ENCODE peak calls at places on chromosome 15, in four cellular contexts. One of them, this sample, is unnamed.
A peak's percentile ranks its signal among the peaks of the same experiment; 100 is the strongest.

GRCh38 chr15:25134546-25134945 is 179.8 kb downstream of the SNRPN start:
- DNase-seq in stimulated activated CD4-positive, alpha-beta T cell treated with anti-CD3 and anti-CD28 coated beads, Interleukin-1b, Interleukin-23, amount 100 ng/mL, for 24 hours: no peak
- DNase-seq in Right ventricle myocardium superior: no peak
- DNase-seq in astrocyte of the hippocampus: peak; percentile 7
- DNase-seq in this sample: peak; percentile 4

GRCh38 chr15:52066842-52067544 is 45.6 kb downstream of the BCL2L10 start:
- DNase-seq in astrocyte of the hippocampus: no peak
- DNase-seq in Right ventricle myocardium superior: no peak
- DNase-seq in stimulated activated CD4-positive, alpha-beta T cell treated with anti-CD3 and anti-CD28 coated beads, Interleukin-1b, Interleukin-23, amount 100 ng/mL, for 24 hours: no peak
- DNase-seq in this sample: no peak

GRCh38 chr15:37586976-37587375 is 347.5 kb upstream of the TMCO5A start:
- DNase-seq in Right ventricle myocardium superior: no peak
- DNase-seq in stimulated activated CD4-positive, alpha-beta T cell treated with anti-CD3 and anti-CD28 coated beads, Interleukin-1b, Interleukin-23, amount 100 ng/mL, for 24 hours: no peak
- DNase-seq in astrocyte of the hippocampus: no peak
- DNase-seq in this sample: peak; percentile 47

GRCh38 chr15:69862540-69862939 is 235.2 kb downstream of the TLE3 start:
- DNase-seq in astrocyte of the hippocampus: no peak
- DNase-seq in Right ventricle myocardium superior: no peak
- DNase-seq in stimulated activated CD4-positive, alpha-beta T cell treated with anti-CD3 and anti-CD28 coated beads, Interleukin-1b, Interleukin-23, amount 100 ng/mL, for 24 hours: no peak
- DNase-seq in this sample: no peak

GRCh38 chr15:65952425-65953053 is 83.2 kb downstream of the RAB11A start:
- DNase-seq in Right ventricle myocardium superior: peak; percentile 43
- DNase-seq in astrocyte of the hippocampus: peak; percentile 87
- DNase-seq in stimulated activated CD4-positive, alpha-beta T cell treated with anti-CD3 and anti-CD28 coated beads, Interleukin-1b, Interleukin-23, amount 100 ng/mL, for 24 hours: no peak
- DNase-seq in this sample: peak; percentile 69

GRCh38 chr15:42911058-42911592 is 9.5 kb downstream of the TTBK2 start:
- DNase-seq in stimulated activated CD4-positive, alpha-beta T cell treated with anti-CD3 and anti-CD28 coated beads, Interleukin-1b, Interleukin-23, amount 100 ng/mL, for 24 hours: no peak
- DNase-seq in astrocyte of the hippocampus: no peak
- DNase-seq in Right ventricle myocardium superior: no peak
- DNase-seq in this sample: peak; percentile 57

GRCh38 chr15:74631408-74631807 is 15.8 kb downstream of the CLK3 start:
- DNase-seq in stimulated activated CD4-positive, alpha-beta T cell treated with anti-CD3 and anti-CD28 coated beads, Interleukin-1b, Interleukin-23, amount 100 ng/mL, for 24 hours: no peak
- DNase-seq in astrocyte of the hippocampus: no peak
- DNase-seq in Right ventricle myocardium superior: no peak
- DNase-seq in this sample: no peak

GRCh38 chr15:47414207-47414606 is 303.1 kb upstream of the SEMA6D start:
- DNase-seq in stimulated activated CD4-positive, alpha-beta T cell treated with anti-CD3 and anti-CD28 coated beads, Interleukin-1b, Interleukin-23, amount 100 ng/mL, for 24 hours: no peak
- DNase-seq in Right ventricle myocardium superior: no peak
- DNase-seq in astrocyte of the hippocampus: no peak
- DNase-seq in this sample: no peak

GRCh38 chr15:43440721-43441281 is 52.2 kb downstream of the TP53BP1 start:
- DNase-seq in astrocyte of the hippocampus: peak; percentile 95
- DNase-seq in stimulated activated CD4-positive, alpha-beta T cell treated with anti-CD3 and anti-CD28 coated beads, Interleukin-1b, Interleukin-23, amount 100 ng/mL, for 24 hours: peak; percentile 12
- DNase-seq in Right ventricle myocardium superior: no peak
- DNase-seq in this sample: peak; percentile 92

GRCh38 chr15:69316281-69316680 is 17.6 kb downstream of the PAQR5 start:
- DNase-seq in astrocyte of the hippocampus: no peak
- DNase-seq in Right ventricle myocardium superior: no peak
- DNase-seq in stimulated activated CD4-positive, alpha-beta T cell treated with anti-CD3 and anti-CD28 coated beads, Interleukin-1b, Interleukin-23, amount 100 ng/mL, for 24 hours: no peak
- DNase-seq in this sample: no peak

GRCh38 chr15:71043373-71043772 is 71.9 kb upstream of the THSD4 start:
- DNase-seq in Right ventricle myocardium superior: no peak
- DNase-seq in stimulated activated CD4-positive, alpha-beta T cell treated with anti-CD3 and anti-CD28 coated beads, Interleukin-1b, Interleukin-23, amount 100 ng/mL, for 24 hours: no peak
- DNase-seq in astrocyte of the hippocampus: no peak
- DNase-seq in this sample: no peak

GRCh38 chr15:25374143-25374542 is 64.7 kb downstream of the UBE3A start:
- DNase-seq in stimulated activated CD4-positive, alpha-beta T cell treated with anti-CD3 and anti-CD28 coated beads, Interleukin-1b, Interleukin-23, amount 100 ng/mL, for 24 hours: no peak
- DNase-seq in astrocyte of the hippocampus: peak; percentile 9
- DNase-seq in Right ventricle myocardium superior: no peak
- DNase-seq in this sample: no peak

GRCh38 chr15:33278816-33279612 is 31.8 kb upstream of the RYR3 start:
- DNase-seq in Right ventricle myocardium superior: no peak
- DNase-seq in astrocyte of the hippocampus: peak; percentile 95
- DNase-seq in stimulated activated CD4-positive, alpha-beta T cell treated with anti-CD3 and anti-CD28 coated beads, Interleukin-1b, Interleukin-23, amount 100 ng/mL, for 24 hours: no peak
- DNase-seq in this sample: peak; percentile 78

GRCh38 chr15:41523097-41523496 is 9.5 kb upstream of the LTK start:
- DNase-seq in astrocyte of the hippocampus: peak; percentile 79
- DNase-seq in stimulated activated CD4-positive, alpha-beta T cell treated with anti-CD3 and anti-CD28 coated beads, Interleukin-1b, Interleukin-23, amount 100 ng/mL, for 24 hours: no peak
- DNase-seq in Right ventricle myocardium superior: no peak
- DNase-seq in this sample: no peak

GRCh38 chr15:39099524-39099923 is 481.4 kb upstream of the THBS1 start:
- DNase-seq in Right ventricle myocardium superior: no peak
- DNase-seq in stimulated activated CD4-positive, alpha-beta T cell treated with anti-CD3 and anti-CD28 coated beads, Interleukin-1b, Interleukin-23, amount 100 ng/mL, for 24 hours: no peak
- DNase-seq in astrocyte of the hippocampus: peak; percentile 28
- DNase-seq in this sample: no peak

GRCh38 chr15:101126618-101127502 is 125.0 kb downstream of the CHSY1 start:
- DNase-seq in Right ventricle myocardium superior: no peak
- DNase-seq in stimulated activated CD4-positive, alpha-beta T cell treated with anti-CD3 and anti-CD28 coated beads, Interleukin-1b, Interleukin-23, amount 100 ng/mL, for 24 hours: no peak
- DNase-seq in astrocyte of the hippocampus: peak; percentile 67
- DNase-seq in this sample: peak; percentile 45

GRCh38 chr15:40333922-40334492 is 6.7 kb downstream of the CCDC9B start:
- DNase-seq in astrocyte of the hippocampus: peak; percentile 63
- DNase-seq in stimulated activated CD4-positive, alpha-beta T cell treated with anti-CD3 and anti-CD28 coated beads, Interleukin-1b, Interleukin-23, amount 100 ng/mL, for 24 hours: no peak
- DNase-seq in Right ventricle myocardium superior: peak; percentile 87
- DNase-seq in this sample: peak; percentile 26

GRCh38 chr15:77144028-77144427 is 73.1 kb upstream of the TSPAN3 start:
- DNase-seq in Right ventricle myocardium superior: no peak
- DNase-seq in stimulated activated CD4-positive, alpha-beta T cell treated with anti-CD3 and anti-CD28 coated beads, Interleukin-1b, Interleukin-23, amount 100 ng/mL, for 24 hours: no peak
- DNase-seq in astrocyte of the hippocampus: no peak
- DNase-seq in this sample: peak; percentile 38

GRCh38 chr15:88704791-88705768 is 66.3 kb downstream of the ISG20 start:
- DNase-seq in stimulated activated CD4-positive, alpha-beta T cell treated with anti-CD3 and anti-CD28 coated beads, Interleukin-1b, Interleukin-23, amount 100 ng/mL, for 24 hours: no peak
- DNase-seq in Right ventricle myocardium superior: peak; percentile 55
- DNase-seq in astrocyte of the hippocampus: peak; percentile 72
- DNase-seq in this sample: peak; percentile 66

GRCh38 chr15:77225088-77225487 is 154.2 kb upstream of the TSPAN3 start:
- DNase-seq in Right ventricle myocardium superior: no peak
- DNase-seq in stimulated activated CD4-positive, alpha-beta T cell treated with anti-CD3 and anti-CD28 coated beads, Interleukin-1b, Interleukin-23, amount 100 ng/mL, for 24 hours: no peak
- DNase-seq in astrocyte of the hippocampus: no peak
- DNase-seq in this sample: no peak

GRCh38 chr15:78077860-78078187 is 313 bp upstream of the TBC1D2B start:
- DNase-seq in stimulated activated CD4-positive, alpha-beta T cell treated with anti-CD3 and anti-CD28 coated beads, Interleukin-1b, Interleukin-23, amount 100 ng/mL, for 24 hours: no peak
- DNase-seq in astrocyte of the hippocampus: no peak
- DNase-seq in Right ventricle myocardium superior: no peak
- DNase-seq in this sample: no peak